ENCODE peak calls at places on chromosomes 11 and 22, in nine cellular contexts. One of them, this sample, is unnamed. For H3K4me1, the result is how much of the 10 kb centered on the place peaks cover.

GRCh38 chr11:117177534-117178209 is 871 bp upstream of the SIDT2 start:
- DNase-seq in GM12878: no peak
- DNase-seq in body of pancreas: no peak
- DNase-seq in stomach: peak
- DNase-seq in IMR-90: no peak
- DNase-seq in thyroid gland: no peak
- DNase-seq in HCT116: no peak
- DNase-seq in A549: no peak
- DNase-seq in heart left ventricle: no peak
- DNase-seq in this sample: no peak

GRCh38 chr11:18013790-18014507 is 1.1 kb upstream of the SERGEF start:
- DNase-seq in GM12878: no peak
- DNase-seq in body of pancreas: no peak
- DNase-seq in stomach: no peak
- DNase-seq in IMR-90: no peak
- DNase-seq in thyroid gland: peak
- DNase-seq in HCT116: no peak
- DNase-seq in A549: no peak
- DNase-seq in heart left ventricle: no peak
- DNase-seq in this sample: peak

GRCh38 chr11:27385245-27385644 is 22.2 kb upstream of the CCDC34 start:
- DNase-seq in GM12878: no peak
- DNase-seq in body of pancreas: no peak
- DNase-seq in stomach: no peak
- DNase-seq in IMR-90: peak
- DNase-seq in thyroid gland: peak
- DNase-seq in HCT116: no peak
- DNase-seq in A549: no peak
- DNase-seq in heart left ventricle: no peak
- DNase-seq in this sample: no peak

GRCh38 chr11:128716661-128717210 is 22.9 kb downstream of the FLI1 start:
- DNase-seq in GM12878: no peak
- DNase-seq in body of pancreas: no peak
- DNase-seq in stomach: no peak
- DNase-seq in IMR-90: peak
- DNase-seq in thyroid gland: no peak
- DNase-seq in HCT116: no peak
- DNase-seq in A549: no peak
- DNase-seq in heart left ventricle: no peak
- DNase-seq in this sample: no peak

GRCh38 chr22:19884954-19885751 is 30.5 kb upstream of the GNB1L start:
- DNase-seq in GM12878: no peak
- DNase-seq in body of pancreas: no peak
- DNase-seq in stomach: no peak
- DNase-seq in IMR-90: no peak
- DNase-seq in thyroid gland: no peak
- DNase-seq in HCT116: no peak
- DNase-seq in A549: no peak
- DNase-seq in heart left ventricle: no peak
- DNase-seq in this sample: no peak

GRCh38 chr11:2101171-2101675 is 38.0 kb downstream of the IGF2 start:
- DNase-seq in GM12878: no peak
- DNase-seq in body of pancreas: no peak
- DNase-seq in stomach: no peak
- DNase-seq in IMR-90: no peak
- DNase-seq in thyroid gland: no peak
- DNase-seq in HCT116: no peak
- DNase-seq in A549: no peak
- DNase-seq in heart left ventricle: no peak
- DNase-seq in this sample: no peak

GRCh38 chr11:46247664-46248063 is 29.8 kb upstream of the CREB3L1 start:
- DNase-seq in GM12878: no peak
- DNase-seq in body of pancreas: peak
- DNase-seq in stomach: peak
- DNase-seq in IMR-90: peak
- DNase-seq in thyroid gland: peak
- DNase-seq in HCT116: peak
- DNase-seq in A549: peak
- DNase-seq in heart left ventricle: no peak
- DNase-seq in this sample: peak

GRCh38 chr22:23498811-23499798 is 81.0 kb downstream of the IGLL1 start:
- DNase-seq in GM12878: no peak
- DNase-seq in body of pancreas: no peak
- DNase-seq in stomach: no peak
- DNase-seq in IMR-90: no peak
- DNase-seq in thyroid gland: no peak
- DNase-seq in HCT116: no peak
- DNase-seq in A549: no peak
- DNase-seq in heart left ventricle: peak
- DNase-seq in this sample: no peak

GRCh38 chr11:72624496-72625201 is 49.6 kb downstream of the PDE2A start:
- DNase-seq in GM12878: no peak
- DNase-seq in body of pancreas: peak
- DNase-seq in stomach: no peak
- DNase-seq in IMR-90: no peak
- DNase-seq in thyroid gland: no peak
- DNase-seq in HCT116: no peak
- DNase-seq in A549: no peak
- DNase-seq in heart left ventricle: peak
- DNase-seq in this sample: peak

GRCh38 chr11:72623052-72623451 is 51.2 kb downstream of the PDE2A start:
- DNase-seq in GM12878: no peak
- DNase-seq in body of pancreas: no peak
- DNase-seq in stomach: no peak
- DNase-seq in IMR-90: no peak
- DNase-seq in thyroid gland: no peak
- DNase-seq in HCT116: no peak
- DNase-seq in A549: no peak
- DNase-seq in heart left ventricle: no peak
- DNase-seq in this sample: no peak

GRCh38 chr11:72627594-72628281 is 46.5 kb downstream of the PDE2A start:
- DNase-seq in GM12878: no peak
- DNase-seq in body of pancreas: no peak
- DNase-seq in stomach: no peak
- DNase-seq in IMR-90: no peak
- DNase-seq in thyroid gland: no peak
- DNase-seq in HCT116: no peak
- DNase-seq in A549: no peak
- DNase-seq in heart left ventricle: peak
- DNase-seq in this sample: no peak

GRCh38 chr11:72626637-72626936 is 47.6 kb downstream of the PDE2A start:
- DNase-seq in GM12878: no peak
- DNase-seq in body of pancreas: no peak
- DNase-seq in stomach: no peak
- DNase-seq in IMR-90: no peak
- DNase-seq in thyroid gland: no peak
- DNase-seq in HCT116: no peak
- DNase-seq in A549: no peak
- DNase-seq in heart left ventricle: no peak
- DNase-seq in this sample: no peak

DNA sequence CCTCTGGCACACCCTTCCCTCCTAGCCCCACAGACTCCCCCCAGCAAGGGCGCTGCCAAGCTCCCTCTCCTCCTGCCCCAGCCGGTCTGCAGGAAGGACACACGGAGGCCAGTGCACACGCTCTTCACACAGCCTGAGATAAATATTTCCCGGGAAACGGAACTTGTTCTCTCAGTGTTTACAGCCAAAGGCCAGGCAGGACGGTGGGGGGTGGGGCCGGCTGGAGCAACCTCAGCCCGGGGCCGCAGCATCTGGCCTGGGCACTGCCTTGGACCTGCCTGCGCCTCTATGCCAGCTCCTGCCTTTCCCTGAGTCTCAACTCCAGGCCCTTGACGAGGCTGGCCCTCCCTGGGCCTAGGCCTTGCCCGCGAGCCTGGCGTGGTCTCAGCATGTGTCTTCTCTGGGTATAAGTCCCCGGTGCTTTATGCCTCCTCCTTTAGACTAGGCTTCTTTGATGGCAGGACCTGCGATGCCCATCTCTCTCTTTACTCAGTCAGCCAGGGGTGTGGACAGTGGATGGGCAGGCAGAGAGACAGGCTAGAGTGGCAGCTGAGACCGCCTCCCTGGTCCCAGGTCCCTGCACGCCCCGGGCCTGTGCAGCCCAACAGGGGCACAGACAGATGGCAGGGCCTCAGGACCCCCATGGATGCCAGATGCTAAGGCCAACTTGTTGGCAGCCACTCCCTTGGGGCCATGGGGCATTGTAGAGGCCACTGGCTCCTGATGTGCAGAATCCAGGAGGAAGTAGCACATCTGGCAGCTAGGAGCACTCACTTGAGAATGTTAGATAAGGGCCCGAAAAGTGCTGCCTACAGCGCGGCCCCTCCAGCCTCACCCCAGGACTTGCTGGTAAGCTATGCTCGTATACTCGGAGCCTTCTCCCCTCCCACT is 48.2 kb downstream of the PDE2A start:
- DNase-seq in GM12878: no peak
- DNase-seq in body of pancreas: peak
- DNase-seq in stomach: peak
- DNase-seq in IMR-90: peak
- DNase-seq in thyroid gland: peak
- DNase-seq in HCT116: no peak
- DNase-seq in A549: no peak
- DNase-seq in heart left ventricle: peak
- DNase-seq in this sample: peak
- TF ChIP-seq POLR2A in GM12878: no peak
- TF ChIP-seq POLR2A in body of pancreas: no peak
- TF ChIP-seq POLR2A in stomach: no peak
- TF ChIP-seq POLR2A in IMR-90: no peak
- TF ChIP-seq POLR2A in thyroid gland: no peak
- TF ChIP-seq POLR2A in HCT116: no peak
- TF ChIP-seq POLR2A in A549: no peak
- TF ChIP-seq POLR2A in heart left ventricle: no peak
- TF ChIP-seq POLR2A in this sample: no peak

GRCh38 chr11:89504270-89504669 is 13.1 kb upstream of the NOX4 start:
- DNase-seq in GM12878: no peak
- DNase-seq in body of pancreas: no peak
- DNase-seq in stomach: no peak
- DNase-seq in IMR-90: no peak
- DNase-seq in thyroid gland: no peak
- DNase-seq in HCT116: no peak
- DNase-seq in A549: no peak
- DNase-seq in heart left ventricle: no peak
- DNase-seq in this sample: no peak
- H3K4me1 ChIP-seq in GM12878: under half
- H3K4me1 ChIP-seq in body of pancreas: under half
- H3K4me1 ChIP-seq in stomach: under half
- H3K4me1 ChIP-seq in IMR-90: under half
- H3K4me1 ChIP-seq in thyroid gland: under half
- H3K4me1 ChIP-seq in HCT116: under half
- H3K4me1 ChIP-seq in A549: under half
- H3K4me1 ChIP-seq in heart left ventricle: under half
- H3K4me1 ChIP-seq in this sample: under half

GRCh38 chr11:31477528-31478255 is 31.7 kb downstream of the IMMP1L start:
- DNase-seq in GM12878: no peak
- DNase-seq in body of pancreas: no peak
- DNase-seq in stomach: no peak
- DNase-seq in IMR-90: no peak
- DNase-seq in thyroid gland: no peak
- DNase-seq in HCT116: no peak
- DNase-seq in A549: no peak
- DNase-seq in heart left ventricle: no peak
- DNase-seq in this sample: no peak

GRCh38 chr11:31474083-31474482 is 35.3 kb downstream of the IMMP1L start:
- DNase-seq in GM12878: no peak
- DNase-seq in body of pancreas: no peak
- DNase-seq in stomach: no peak
- DNase-seq in IMR-90: no peak
- DNase-seq in thyroid gland: no peak
- DNase-seq in HCT116: no peak
- DNase-seq in A549: no peak
- DNase-seq in heart left ventricle: no peak
- DNase-seq in this sample: no peak

GRCh38 chr11:31480930-31481329 is 28.5 kb downstream of the IMMP1L start:
- DNase-seq in GM12878: no peak
- DNase-seq in body of pancreas: no peak
- DNase-seq in stomach: no peak
- DNase-seq in IMR-90: no peak
- DNase-seq in thyroid gland: no peak
- DNase-seq in HCT116: no peak
- DNase-seq in A549: no peak
- DNase-seq in heart left ventricle: no peak
- DNase-seq in this sample: no peak

GRCh38 chr11:31479073-31479472 is 30.3 kb downstream of the IMMP1L start:
- DNase-seq in GM12878: no peak
- DNase-seq in body of pancreas: no peak
- DNase-seq in stomach: no peak
- DNase-seq in IMR-90: no peak
- DNase-seq in thyroid gland: no peak
- DNase-seq in HCT116: no peak
- DNase-seq in A549: no peak
- DNase-seq in heart left ventricle: no peak
- DNase-seq in this sample: no peak
- TF ChIP-seq POLR2A in GM12878: no peak
- TF ChIP-seq POLR2A in body of pancreas: no peak
- TF ChIP-seq POLR2A in stomach: no peak
- TF ChIP-seq POLR2A in IMR-90: no peak
- TF ChIP-seq POLR2A in thyroid gland: no peak
- TF ChIP-seq POLR2A in HCT116: no peak
- TF ChIP-seq POLR2A in A549: no peak
- TF ChIP-seq POLR2A in heart left ventricle: no peak
- TF ChIP-seq POLR2A in this sample: no peak

DNA sequence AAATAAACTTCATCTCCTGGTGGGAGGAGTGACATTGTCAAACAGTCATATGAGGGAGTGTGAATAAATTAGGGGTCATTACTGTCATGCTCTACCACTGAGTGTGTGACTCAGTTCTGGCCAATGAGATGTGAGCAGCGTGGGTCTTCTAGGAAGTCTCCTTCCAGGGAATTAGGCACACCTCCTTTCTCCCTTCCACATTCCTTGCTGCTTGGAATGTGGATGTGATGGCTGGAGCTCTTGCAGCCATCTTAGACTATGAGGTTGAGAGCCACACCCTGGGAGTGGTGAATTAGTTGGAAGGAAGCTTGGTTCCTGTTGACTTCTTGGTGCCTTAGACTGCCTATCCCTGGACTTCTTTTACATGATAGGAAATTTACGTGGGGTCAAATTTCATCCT is 36.6 kb upstream of the SMIM38 start:
- DNase-seq in GM12878: no peak
- DNase-seq in body of pancreas: no peak
- DNase-seq in stomach: no peak
- DNase-seq in IMR-90: no peak
- DNase-seq in thyroid gland: no peak
- DNase-seq in HCT116: no peak
- DNase-seq in A549: no peak
- DNase-seq in heart left ventricle: no peak
- DNase-seq in this sample: no peak
- H3K4me1 ChIP-seq in GM12878: under half
- H3K4me1 ChIP-seq in body of pancreas: under half
- H3K4me1 ChIP-seq in stomach: half or more
- H3K4me1 ChIP-seq in IMR-90: under half
- H3K4me1 ChIP-seq in thyroid gland: under half
- H3K4me1 ChIP-seq in HCT116: under half
- H3K4me1 ChIP-seq in A549: under half
- H3K4me1 ChIP-seq in heart left ventricle: under half
- H3K4me1 ChIP-seq in this sample: under half

GRCh38 chr22:38501797-38502672 is 4.1 kb downstream of the DDX17 start:
- DNase-seq in GM12878: no peak
- DNase-seq in body of pancreas: no peak
- DNase-seq in stomach: no peak
- DNase-seq in IMR-90: no peak
- DNase-seq in thyroid gland: no peak
- DNase-seq in HCT116: no peak
- DNase-seq in A549: no peak
- DNase-seq in heart left ventricle: no peak
- DNase-seq in this sample: no peak
- TF ChIP-seq POLR2A in GM12878: no peak
- TF ChIP-seq POLR2A in body of pancreas: no peak
- TF ChIP-seq POLR2A in stomach: no peak
- TF ChIP-seq POLR2A in IMR-90: no peak
- TF ChIP-seq POLR2A in thyroid gland: no peak
- TF ChIP-seq POLR2A in HCT116: no peak
- TF ChIP-seq POLR2A in A549: no peak
- TF ChIP-seq POLR2A in heart left ventricle: no peak
- TF ChIP-seq POLR2A in this sample: no peak

This sample was measured in adrenal gland.